ENCODE peak calls at places on chromosomes 5 and 9, in six cellular contexts. One of them, this sample, is unnamed.

GRCh38 chr9:84519486-84519885 is 150.0 kb upstream of the NTRK2 start:
- DNase-seq in NCI-H82: no peak
- DNase-seq in CD8-positive, alpha-beta T cell: no peak
- DNase-seq in left cardiac atrium: no peak
- DNase-seq in myocyte: no peak
- DNase-seq in COR-L47: no peak
- DNase-seq in this sample: no peak

GRCh38 chr5:683619-684481 is 9.3 kb downstream of the TPPP start:
- DNase-seq in NCI-H82: no peak
- DNase-seq in CD8-positive, alpha-beta T cell: no peak
- DNase-seq in left cardiac atrium: peak
- DNase-seq in myocyte: no peak
- DNase-seq in COR-L47: no peak
- DNase-seq in this sample: no peak

GRCh38 chr5:371811-372555 is 50.5 kb downstream of the AHRR start:
- DNase-seq in NCI-H82: no peak
- DNase-seq in CD8-positive, alpha-beta T cell: no peak
- DNase-seq in left cardiac atrium: no peak
- DNase-seq in myocyte: no peak
- DNase-seq in COR-L47: no peak
- DNase-seq in this sample: no peak

GRCh38 chr5:159866093-159866492 is 50.2 kb upstream of the ADRA1B start:
- DNase-seq in NCI-H82: no peak
- DNase-seq in CD8-positive, alpha-beta T cell: no peak
- DNase-seq in left cardiac atrium: no peak
- DNase-seq in myocyte: no peak
- DNase-seq in COR-L47: no peak
- DNase-seq in this sample: no peak

GRCh38 chr5:173454381-173454763 is 126.2 kb upstream of the STC2 start:
- DNase-seq in NCI-H82: no peak
- DNase-seq in CD8-positive, alpha-beta T cell: no peak
- DNase-seq in left cardiac atrium: no peak
- DNase-seq in myocyte: peak
- DNase-seq in COR-L47: no peak
- DNase-seq in this sample: no peak

GRCh38 chr5:116507941-116508655 is 66.5 kb downstream of the SEMA6A start:
- DNase-seq in NCI-H82: no peak
- DNase-seq in CD8-positive, alpha-beta T cell: no peak
- DNase-seq in left cardiac atrium: no peak
- DNase-seq in myocyte: no peak
- DNase-seq in COR-L47: no peak
- DNase-seq in this sample: no peak

GRCh38 chr9:80968611-80969010 is 720.7 kb downstream of the TLE1 start:
- DNase-seq in NCI-H82: no peak
- DNase-seq in CD8-positive, alpha-beta T cell: no peak
- DNase-seq in left cardiac atrium: no peak
- DNase-seq in myocyte: peak
- DNase-seq in COR-L47: no peak
- DNase-seq in this sample: no peak

GRCh38 chr9:22913026-22913425 is 466.4 kb downstream of the DMRTA1 start:
- DNase-seq in NCI-H82: no peak
- DNase-seq in CD8-positive, alpha-beta T cell: no peak
- DNase-seq in left cardiac atrium: no peak
- DNase-seq in myocyte: peak
- DNase-seq in COR-L47: no peak
- DNase-seq in this sample: no peak

GRCh38 chr9:4490705-4491620 is 695 bp downstream of the SLC1A1 start:
- DNase-seq in NCI-H82: no peak
- DNase-seq in CD8-positive, alpha-beta T cell: no peak
- DNase-seq in left cardiac atrium: peak
- DNase-seq in myocyte: no peak
- DNase-seq in COR-L47: no peak
- DNase-seq in this sample: peak

GRCh38 chr9:24602687-24603352 is 57.1 kb upstream of the IZUMO3 start:
- DNase-seq in NCI-H82: no peak
- DNase-seq in CD8-positive, alpha-beta T cell: no peak
- DNase-seq in left cardiac atrium: no peak
- DNase-seq in myocyte: no peak
- DNase-seq in COR-L47: no peak
- DNase-seq in this sample: no peak

GRCh38 chr5:10166392-10166791 is 83.3 kb downstream of the ATPSCKMT start:
- DNase-seq in NCI-H82: no peak
- DNase-seq in CD8-positive, alpha-beta T cell: no peak
- DNase-seq in left cardiac atrium: no peak
- DNase-seq in myocyte: no peak
- DNase-seq in COR-L47: no peak
- DNase-seq in this sample: no peak

GRCh38 chr9:22241024-22241423 is 205.6 kb upstream of the DMRTA1 start:
- DNase-seq in NCI-H82: no peak
- DNase-seq in CD8-positive, alpha-beta T cell: no peak
- DNase-seq in left cardiac atrium: no peak
- DNase-seq in myocyte: no peak
- DNase-seq in COR-L47: no peak
- DNase-seq in this sample: no peak

GRCh38 chr9:95508968-95509850 is 7.6 kb downstream of the PTCH1 start:
- DNase-seq in NCI-H82: peak
- DNase-seq in CD8-positive, alpha-beta T cell: peak
- DNase-seq in left cardiac atrium: peak
- DNase-seq in myocyte: peak
- DNase-seq in COR-L47: peak
- DNase-seq in this sample: peak

GRCh38 chr5:111950660-111951059 is 193.7 kb upstream of the NREP start:
- DNase-seq in NCI-H82: no peak
- DNase-seq in CD8-positive, alpha-beta T cell: no peak
- DNase-seq in left cardiac atrium: no peak
- DNase-seq in myocyte: peak
- DNase-seq in COR-L47: no peak
- DNase-seq in this sample: no peak

GRCh38 chr9:113178087-113178486 is 27.3 kb downstream of the SLC31A2 start:
- DNase-seq in NCI-H82: no peak
- DNase-seq in CD8-positive, alpha-beta T cell: no peak
- DNase-seq in left cardiac atrium: no peak
- DNase-seq in myocyte: peak
- DNase-seq in COR-L47: no peak
- DNase-seq in this sample: no peak

GRCh38 chr5:169300468-169301385 is at the start of gene SLIT3:
- DNase-seq in NCI-H82: peak
- DNase-seq in CD8-positive, alpha-beta T cell: no peak
- DNase-seq in left cardiac atrium: peak
- DNase-seq in myocyte: peak
- DNase-seq in COR-L47: no peak
- DNase-seq in this sample: no peak

GRCh38 chr9:136584401-136585328 is 38.8 kb upstream of the NOTCH1 start:
- DNase-seq in NCI-H82: no peak
- DNase-seq in CD8-positive, alpha-beta T cell: no peak
- DNase-seq in left cardiac atrium: no peak
- DNase-seq in myocyte: no peak
- DNase-seq in COR-L47: no peak
- DNase-seq in this sample: no peak

GRCh38 chr5:93886917-93887361 is 145.5 kb upstream of the POU5F2 start:
- DNase-seq in NCI-H82: no peak
- DNase-seq in CD8-positive, alpha-beta T cell: no peak
- DNase-seq in left cardiac atrium: no peak
- DNase-seq in myocyte: peak
- DNase-seq in COR-L47: no peak
- DNase-seq in this sample: no peak

GRCh38 chr5:3325811-3326568 is 269.6 kb upstream of the IRX1 start:
- DNase-seq in NCI-H82: peak
- DNase-seq in CD8-positive, alpha-beta T cell: no peak
- DNase-seq in left cardiac atrium: no peak
- DNase-seq in myocyte: no peak
- DNase-seq in COR-L47: no peak
- DNase-seq in this sample: no peak

GRCh38 chr9:137476856-137477255 is 17.7 kb upstream of the NSMF start:
- DNase-seq in NCI-H82: no peak
- DNase-seq in CD8-positive, alpha-beta T cell: no peak
- DNase-seq in left cardiac atrium: peak
- DNase-seq in myocyte: no peak
- DNase-seq in COR-L47: no peak
- DNase-seq in this sample: no peak

GRCh38 chr5:160310910-160311295 is 1.5 kb downstream of the CCNJL start:
- DNase-seq in NCI-H82: peak
- DNase-seq in CD8-positive, alpha-beta T cell: no peak
- DNase-seq in left cardiac atrium: no peak
- DNase-seq in myocyte: no peak
- DNase-seq in COR-L47: no peak
- DNase-seq in this sample: no peak

GRCh38 chr9:18976368-18977238 is 56.4 kb downstream of the SAXO1 start:
- DNase-seq in NCI-H82: no peak
- DNase-seq in CD8-positive, alpha-beta T cell: no peak
- DNase-seq in left cardiac atrium: no peak
- DNase-seq in myocyte: peak
- DNase-seq in COR-L47: no peak
- DNase-seq in this sample: no peak

GRCh38 chr5:44568519-44568918 is 179.3 kb upstream of the FGF10 start:
- DNase-seq in NCI-H82: no peak
- DNase-seq in CD8-positive, alpha-beta T cell: no peak
- DNase-seq in left cardiac atrium: no peak
- DNase-seq in myocyte: peak
- DNase-seq in COR-L47: no peak
- DNase-seq in this sample: no peak

GRCh38 chr9:88533951-88534455 is 975 bp upstream of the NXNL2 start:
- DNase-seq in NCI-H82: peak
- DNase-seq in CD8-positive, alpha-beta T cell: no peak
- DNase-seq in left cardiac atrium: peak
- DNase-seq in myocyte: peak
- DNase-seq in COR-L47: no peak
- DNase-seq in this sample: no peak

This sample was measured in WERI-Rb-1.